ENCODE peak calls at places on chromosomes 11 and 22, in nine cellular contexts. One of them, this sample, is unnamed. For H3K4me1, the result is how much of the 10 kb centered on the place peaks cover.

GRCh38 chr11:33907419-33907818 is 15.5 kb upstream of the LMO2 start:
- DNase-seq in sigmoid colon: no peak
- DNase-seq in esophagus squamous epithelium: no peak
- DNase-seq in IMR-90: no peak
- DNase-seq in thyroid gland: no peak
- DNase-seq in K562: no peak
- DNase-seq in transverse colon: no peak
- DNase-seq in breast epithelium: no peak
- DNase-seq in Peyer's patch: no peak
- DNase-seq in this sample: no peak

GRCh38 chr11:117706322-117706814 is 90.6 kb downstream of the DSCAML1 start:
- DNase-seq in breast epithelium: no peak
- DNase-seq in Peyer's patch: no peak
- DNase-seq in esophagus squamous epithelium: no peak
- DNase-seq in IMR-90: no peak
- DNase-seq in thyroid gland: no peak
- DNase-seq in K562: no peak
- DNase-seq in sigmoid colon: no peak
- DNase-seq in transverse colon: no peak
- DNase-seq in this sample: no peak

GRCh38 chr11:31817621-31818493 is 6.7 kb upstream of the PAX6 start:
- DNase-seq in thyroid gland: no peak
- DNase-seq in K562: no peak
- DNase-seq in esophagus squamous epithelium: no peak
- DNase-seq in Peyer's patch: peak
- DNase-seq in breast epithelium: no peak
- DNase-seq in transverse colon: no peak
- DNase-seq in IMR-90: no peak
- DNase-seq in sigmoid colon: no peak
- DNase-seq in this sample: no peak

GRCh38 chr11:10134975-10135481 is 159.0 kb downstream of the SBF2 start:
- DNase-seq in sigmoid colon: no peak
- DNase-seq in transverse colon: no peak
- DNase-seq in thyroid gland: no peak
- DNase-seq in IMR-90: no peak
- DNase-seq in Peyer's patch: no peak
- DNase-seq in esophagus squamous epithelium: no peak
- DNase-seq in breast epithelium: no peak
- DNase-seq in K562: no peak
- DNase-seq in this sample: no peak

GRCh38 chr11:123122341-123122740 is 60.4 kb upstream of the HSPA8 start:
- DNase-seq in thyroid gland: no peak
- DNase-seq in esophagus squamous epithelium: no peak
- DNase-seq in breast epithelium: no peak
- DNase-seq in Peyer's patch: no peak
- DNase-seq in transverse colon: peak
- DNase-seq in K562: no peak
- DNase-seq in sigmoid colon: peak
- DNase-seq in IMR-90: peak
- DNase-seq in this sample: peak

GRCh38 chr11:94958118-94958517 is 15.2 kb downstream of the CWC15 start:
- DNase-seq in thyroid gland: no peak
- DNase-seq in K562: no peak
- DNase-seq in sigmoid colon: no peak
- DNase-seq in esophagus squamous epithelium: no peak
- DNase-seq in Peyer's patch: no peak
- DNase-seq in IMR-90: peak
- DNase-seq in transverse colon: no peak
- DNase-seq in breast epithelium: no peak
- DNase-seq in this sample: no peak

GRCh38 chr11:358129-358805 is 11.0 kb upstream of the B4GALNT4 start:
- DNase-seq in IMR-90: no peak
- DNase-seq in Peyer's patch: no peak
- DNase-seq in K562: peak
- DNase-seq in thyroid gland: no peak
- DNase-seq in sigmoid colon: peak
- DNase-seq in transverse colon: no peak
- DNase-seq in esophagus squamous epithelium: no peak
- DNase-seq in breast epithelium: peak
- DNase-seq in this sample: peak

GRCh38 chr11:14454861-14455632 is 44.6 kb downstream of the COPB1 start:
- DNase-seq in thyroid gland: no peak
- DNase-seq in sigmoid colon: no peak
- DNase-seq in esophagus squamous epithelium: no peak
- DNase-seq in IMR-90: peak
- DNase-seq in K562: peak
- DNase-seq in transverse colon: no peak
- DNase-seq in Peyer's patch: no peak
- DNase-seq in breast epithelium: no peak
- DNase-seq in this sample: no peak

GRCh38 chr11:102172127-102172848 is 62.0 kb downstream of the YAP1 start:
- DNase-seq in breast epithelium: no peak
- DNase-seq in transverse colon: no peak
- DNase-seq in Peyer's patch: no peak
- DNase-seq in thyroid gland: peak
- DNase-seq in esophagus squamous epithelium: no peak
- DNase-seq in sigmoid colon: no peak
- DNase-seq in K562: no peak
- DNase-seq in IMR-90: peak
- DNase-seq in this sample: no peak

GRCh38 chr11:94882931-94883330 is 90.4 kb downstream of the CWC15 start:
- DNase-seq in K562: no peak
- DNase-seq in sigmoid colon: no peak
- DNase-seq in breast epithelium: no peak
- DNase-seq in transverse colon: no peak
- DNase-seq in IMR-90: no peak
- DNase-seq in thyroid gland: no peak
- DNase-seq in esophagus squamous epithelium: no peak
- DNase-seq in Peyer's patch: no peak
- DNase-seq in this sample: no peak

GRCh38 chr11:1232328-1233321 is 9.8 kb downstream of the MUC5B start:
- DNase-seq in thyroid gland: no peak
- DNase-seq in Peyer's patch: peak
- DNase-seq in esophagus squamous epithelium: no peak
- DNase-seq in transverse colon: peak
- DNase-seq in IMR-90: no peak
- DNase-seq in breast epithelium: no peak
- DNase-seq in K562: no peak
- DNase-seq in sigmoid colon: peak
- DNase-seq in this sample: no peak

GRCh38 chr22:24482586-24482985 is 12.5 kb upstream of the UPB1 start:
- DNase-seq in breast epithelium: no peak
- DNase-seq in esophagus squamous epithelium: no peak
- DNase-seq in K562: no peak
- DNase-seq in thyroid gland: no peak
- DNase-seq in IMR-90: peak
- DNase-seq in transverse colon: no peak
- DNase-seq in sigmoid colon: no peak
- DNase-seq in Peyer's patch: no peak
- DNase-seq in this sample: no peak

DNA sequence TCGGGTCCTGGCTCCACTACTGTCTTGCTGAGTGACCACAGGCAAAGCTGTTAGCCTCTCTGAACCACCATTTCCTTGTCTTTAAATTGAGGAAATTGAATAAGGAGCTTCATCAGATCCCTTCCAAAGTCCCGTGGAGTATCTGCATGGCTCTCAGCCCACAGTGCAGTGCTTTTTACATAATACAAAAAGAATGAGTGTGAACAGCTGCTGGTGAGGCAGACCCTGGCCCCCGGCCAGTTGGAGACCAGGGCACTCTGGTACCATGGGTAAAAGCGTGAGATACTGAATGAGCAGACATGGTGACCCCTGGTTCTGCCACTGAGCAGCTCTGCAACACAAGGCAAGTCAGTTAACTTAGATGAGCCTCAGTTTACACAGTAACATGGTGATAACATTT is 86.8 kb downstream of the GALNT18 start:
- DNase-seq in sigmoid colon: no peak
- DNase-seq in Peyer's patch: no peak
- DNase-seq in IMR-90: peak
- DNase-seq in K562: no peak
- DNase-seq in esophagus squamous epithelium: no peak
- DNase-seq in thyroid gland: peak
- DNase-seq in breast epithelium: no peak
- DNase-seq in transverse colon: no peak
- DNase-seq in this sample: no peak
- H3K4me1 ChIP-seq in sigmoid colon: half or more
- H3K4me1 ChIP-seq in Peyer's patch: under half
- H3K4me1 ChIP-seq in IMR-90: under half
- H3K4me1 ChIP-seq in K562: under half
- H3K4me1 ChIP-seq in esophagus squamous epithelium: half or more
- H3K4me1 ChIP-seq in thyroid gland: half or more
- H3K4me1 ChIP-seq in breast epithelium: under half
- H3K4me1 ChIP-seq in transverse colon: under half
- H3K4me1 ChIP-seq in this sample: under half

GRCh38 chr22:37520754-37521153 is 1.5 kb upstream of the CARD10 start:
- DNase-seq in esophagus squamous epithelium: no peak
- DNase-seq in K562: peak
- DNase-seq in transverse colon: no peak
- DNase-seq in sigmoid colon: no peak
- DNase-seq in breast epithelium: no peak
- DNase-seq in Peyer's patch: peak
- DNase-seq in IMR-90: no peak
- DNase-seq in thyroid gland: no peak
- DNase-seq in this sample: no peak

GRCh38 chr22:37521236-37521739 is 2.1 kb upstream of the CARD10 start:
- DNase-seq in sigmoid colon: no peak
- DNase-seq in K562: no peak
- DNase-seq in IMR-90: no peak
- DNase-seq in transverse colon: peak
- DNase-seq in thyroid gland: no peak
- DNase-seq in esophagus squamous epithelium: no peak
- DNase-seq in Peyer's patch: peak
- DNase-seq in breast epithelium: no peak
- DNase-seq in this sample: no peak

GRCh38 chr22:37517826-37518450 is 1.3 kb downstream of the CARD10 start:
- DNase-seq in IMR-90: no peak
- DNase-seq in sigmoid colon: no peak
- DNase-seq in Peyer's patch: peak
- DNase-seq in transverse colon: no peak
- DNase-seq in K562: no peak
- DNase-seq in breast epithelium: no peak
- DNase-seq in thyroid gland: no peak
- DNase-seq in esophagus squamous epithelium: no peak
- DNase-seq in this sample: no peak

GRCh38 chr22:37518509-37519267 is 527 bp downstream of the CARD10 start:
- DNase-seq in sigmoid colon: no peak
- DNase-seq in breast epithelium: no peak
- DNase-seq in esophagus squamous epithelium: no peak
- DNase-seq in transverse colon: no peak
- DNase-seq in thyroid gland: no peak
- DNase-seq in K562: no peak
- DNase-seq in IMR-90: no peak
- DNase-seq in Peyer's patch: peak
- DNase-seq in this sample: no peak

GRCh38 chr22:37519268-37520195 is at the start of gene CARD10:
- DNase-seq in thyroid gland: peak
- DNase-seq in IMR-90: no peak
- DNase-seq in Peyer's patch: peak
- DNase-seq in transverse colon: peak
- DNase-seq in K562: peak
- DNase-seq in breast epithelium: no peak
- DNase-seq in esophagus squamous epithelium: no peak
- DNase-seq in sigmoid colon: no peak
- DNase-seq in this sample: no peak
- H3K27ac ChIP-seq in thyroid gland: peak
- H3K27ac ChIP-seq in IMR-90: peak
- H3K27ac ChIP-seq in Peyer's patch: peak
- H3K27ac ChIP-seq in transverse colon: peak
- H3K27ac ChIP-seq in K562: no peak
- H3K27ac ChIP-seq in breast epithelium: peak
- H3K27ac ChIP-seq in esophagus squamous epithelium: peak
- H3K27ac ChIP-seq in sigmoid colon: peak
- H3K27ac ChIP-seq in this sample: peak

GRCh38 chr11:47426062-47426956 is at the start of gene PSMC3:
- DNase-seq in transverse colon: peak
- DNase-seq in esophagus squamous epithelium: peak
- DNase-seq in sigmoid colon: peak
- DNase-seq in K562: peak
- DNase-seq in Peyer's patch: peak
- DNase-seq in breast epithelium: peak
- DNase-seq in IMR-90: peak
- DNase-seq in thyroid gland: peak
- DNase-seq in this sample: peak
- TF ChIP-seq POLR2A in transverse colon: peak
- TF ChIP-seq POLR2A in esophagus squamous epithelium: no peak
- TF ChIP-seq POLR2A in sigmoid colon: peak
- TF ChIP-seq POLR2A in K562: peak
- TF ChIP-seq POLR2A in Peyer's patch: peak
- TF ChIP-seq POLR2A in breast epithelium: peak
- TF ChIP-seq POLR2A in IMR-90: peak
- TF ChIP-seq POLR2A in thyroid gland: no peak
- TF ChIP-seq POLR2A in this sample: peak

GRCh38 chr22:26442086-26442756 is 13.2 kb downstream of the ASPHD2 start:
- DNase-seq in breast epithelium: no peak
- DNase-seq in transverse colon: no peak
- DNase-seq in IMR-90: no peak
- DNase-seq in sigmoid colon: no peak
- DNase-seq in esophagus squamous epithelium: no peak
- DNase-seq in Peyer's patch: no peak
- DNase-seq in K562: no peak
- DNase-seq in thyroid gland: no peak
- DNase-seq in this sample: no peak
- H3K4me1 ChIP-seq in breast epithelium: under half
- H3K4me1 ChIP-seq in transverse colon: under half
- H3K4me1 ChIP-seq in IMR-90: under half
- H3K4me1 ChIP-seq in sigmoid colon: under half
- H3K4me1 ChIP-seq in esophagus squamous epithelium: under half
- H3K4me1 ChIP-seq in Peyer's patch: under half
- H3K4me1 ChIP-seq in K562: under half
- H3K4me1 ChIP-seq in thyroid gland: under half
- H3K4me1 ChIP-seq in this sample: under half

DNA sequence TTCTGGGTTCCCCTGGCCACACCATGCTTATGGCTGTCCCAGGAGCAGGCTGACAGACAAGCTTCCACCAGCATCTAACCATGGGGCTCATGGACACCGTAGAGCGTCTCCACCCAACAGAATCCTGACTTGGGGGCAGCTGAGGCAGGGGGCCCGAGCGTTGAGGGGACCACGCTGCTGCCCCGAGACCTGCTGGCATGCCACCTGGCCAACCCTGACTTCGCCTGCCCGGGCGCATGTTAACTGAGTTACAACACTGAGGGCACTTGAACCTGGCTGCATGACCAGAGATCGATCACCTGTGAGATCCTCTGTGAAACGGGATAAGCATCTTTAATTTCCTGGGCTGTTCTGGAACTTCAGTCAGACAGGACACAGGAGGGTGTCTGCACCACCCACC is 13.7 kb downstream of the PPM1F start:
- DNase-seq in K562: no peak
- DNase-seq in esophagus squamous epithelium: no peak
- DNase-seq in thyroid gland: peak
- DNase-seq in transverse colon: no peak
- DNase-seq in sigmoid colon: no peak
- DNase-seq in breast epithelium: no peak
- DNase-seq in IMR-90: no peak
- DNase-seq in Peyer's patch: no peak
- DNase-seq in this sample: no peak
- H3K27ac ChIP-seq in K562: peak
- H3K27ac ChIP-seq in esophagus squamous epithelium: peak
- H3K27ac ChIP-seq in thyroid gland: peak
- H3K27ac ChIP-seq in transverse colon: peak
- H3K27ac ChIP-seq in sigmoid colon: peak
- H3K27ac ChIP-seq in breast epithelium: peak
- H3K27ac ChIP-seq in IMR-90: peak
- H3K27ac ChIP-seq in Peyer's patch: peak
- H3K27ac ChIP-seq in this sample: peak

This sample was measured in uterus.